ENCODE peak calls at places on chromosomes 16 and 17, in four cellular contexts. One of them, this sample, is unnamed.

GRCh38 chr16:3780570-3780969 is 63.2 kb upstream of the TRAP1 start:
- DNase-seq in lower leg skin: no peak
- DNase-seq in colonic mucosa: no peak
- DNase-seq in progenitor cell of endocrine pancreas: no peak
- DNase-seq in this sample: no peak

GRCh38 chr16:3363793-3364192 is 8.1 kb downstream of the OR2C1 start:
- DNase-seq in lower leg skin: no peak
- DNase-seq in colonic mucosa: no peak
- DNase-seq in progenitor cell of endocrine pancreas: no peak
- DNase-seq in this sample: no peak

GRCh38 chr17:68428498-68429172 is 28.7 kb downstream of the WIPI1 start:
- DNase-seq in lower leg skin: peak
- DNase-seq in colonic mucosa: no peak
- DNase-seq in progenitor cell of endocrine pancreas: no peak
- DNase-seq in this sample: no peak

GRCh38 chr17:42553866-42554249 is 1.1 kb downstream of the HSD17B1 start:
- DNase-seq in lower leg skin: no peak
- DNase-seq in colonic mucosa: no peak
- DNase-seq in progenitor cell of endocrine pancreas: no peak
- DNase-seq in this sample: no peak

GRCh38 chr17:65183736-65184135 is 46.6 kb downstream of the RGS9 start:
- DNase-seq in lower leg skin: no peak
- DNase-seq in colonic mucosa: no peak
- DNase-seq in progenitor cell of endocrine pancreas: no peak
- DNase-seq in this sample: no peak

GRCh38 chr17:54347495-54347894 is 524.8 kb downstream of the KIF2B start:
- DNase-seq in lower leg skin: no peak
- DNase-seq in colonic mucosa: no peak
- DNase-seq in progenitor cell of endocrine pancreas: no peak
- DNase-seq in this sample: no peak

GRCh38 chr16:47777191-47777590 is 316.1 kb downstream of the PHKB start:
- DNase-seq in lower leg skin: no peak
- DNase-seq in colonic mucosa: no peak
- DNase-seq in progenitor cell of endocrine pancreas: no peak
- DNase-seq in this sample: no peak

GRCh38 chr17:79951361-79952264 is 84.1 kb downstream of the TBC1D16 start:
- DNase-seq in lower leg skin: peak
- DNase-seq in colonic mucosa: no peak
- DNase-seq in progenitor cell of endocrine pancreas: no peak
- DNase-seq in this sample: peak

GRCh38 chr17:50661795-50662391 is 27.2 kb downstream of the ABCC3 start:
- DNase-seq in lower leg skin: no peak
- DNase-seq in colonic mucosa: peak
- DNase-seq in progenitor cell of endocrine pancreas: no peak
- DNase-seq in this sample: no peak

GRCh38 chr17:7043544-7044268 is at the start of gene SLC16A11:
- DNase-seq in lower leg skin: peak
- DNase-seq in colonic mucosa: peak
- DNase-seq in progenitor cell of endocrine pancreas: peak
- DNase-seq in this sample: peak

GRCh38 chr17:77300016-77300686 is 159.4 kb downstream of the SEC14L1 start:
- DNase-seq in lower leg skin: no peak
- DNase-seq in colonic mucosa: peak
- DNase-seq in progenitor cell of endocrine pancreas: no peak
- DNase-seq in this sample: no peak
- TF ChIP-seq CTCF in lower leg skin: no peak
- TF ChIP-seq CTCF in colonic mucosa: no peak
- TF ChIP-seq CTCF in progenitor cell of endocrine pancreas: no peak
- TF ChIP-seq CTCF in this sample: no peak

GRCh38 chr17:17445296-17445924 is 31.4 kb upstream of the MED9 start:
- DNase-seq in lower leg skin: no peak
- DNase-seq in colonic mucosa: no peak
- DNase-seq in progenitor cell of endocrine pancreas: no peak
- DNase-seq in this sample: no peak

GRCh38 chr17:17439971-17440843 is 36.6 kb upstream of the MED9 start:
- DNase-seq in lower leg skin: peak
- DNase-seq in colonic mucosa: peak
- DNase-seq in progenitor cell of endocrine pancreas: peak
- DNase-seq in this sample: peak

GRCh38 chr17:17440938-17441730 is 35.7 kb upstream of the MED9 start:
- DNase-seq in lower leg skin: peak
- DNase-seq in colonic mucosa: no peak
- DNase-seq in progenitor cell of endocrine pancreas: no peak
- DNase-seq in this sample: no peak

GRCh38 chr17:17445925-17446665 is 30.7 kb upstream of the MED9 start:
- DNase-seq in lower leg skin: no peak
- DNase-seq in colonic mucosa: peak
- DNase-seq in progenitor cell of endocrine pancreas: no peak
- DNase-seq in this sample: no peak

DNA sequence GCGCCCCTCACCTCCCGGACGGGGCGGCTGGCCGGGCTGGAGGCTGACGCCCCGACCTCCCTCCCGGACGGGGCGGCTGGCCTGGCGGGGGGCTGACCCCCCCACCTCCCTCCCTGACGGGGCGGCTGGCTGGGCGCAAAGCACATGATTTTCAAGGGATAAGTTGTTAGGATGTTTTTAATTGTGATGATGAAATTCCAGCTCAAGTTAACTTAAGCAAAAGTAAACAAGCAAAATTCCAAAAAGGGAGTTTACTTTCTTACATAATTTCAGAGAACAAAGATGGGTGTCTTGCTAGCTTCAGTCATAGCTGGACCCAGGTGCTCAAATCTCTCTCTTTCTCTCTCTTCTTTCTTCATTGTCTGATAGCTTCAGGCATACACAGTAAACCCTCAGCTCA is 33.6 kb upstream of the MED9 start:
- DNase-seq in lower leg skin: peak
- DNase-seq in colonic mucosa: no peak
- DNase-seq in progenitor cell of endocrine pancreas: no peak
- DNase-seq in this sample: no peak
- TF ChIP-seq CTCF in lower leg skin: no peak
- TF ChIP-seq CTCF in colonic mucosa: no peak
- TF ChIP-seq CTCF in progenitor cell of endocrine pancreas: no peak
- TF ChIP-seq CTCF in this sample: no peak

GRCh38 chr16:5487728-5488127 is 390.1 kb upstream of the EEF2KMT start:
- DNase-seq in lower leg skin: no peak
- DNase-seq in colonic mucosa: no peak
- DNase-seq in progenitor cell of endocrine pancreas: no peak
- DNase-seq in this sample: no peak

GRCh38 chr16:5488581-5488980 is 391.0 kb upstream of the EEF2KMT start:
- DNase-seq in lower leg skin: no peak
- DNase-seq in colonic mucosa: no peak
- DNase-seq in progenitor cell of endocrine pancreas: no peak
- DNase-seq in this sample: no peak

GRCh38 chr16:5496013-5496412 is 398.4 kb upstream of the EEF2KMT start:
- DNase-seq in lower leg skin: no peak
- DNase-seq in colonic mucosa: no peak
- DNase-seq in progenitor cell of endocrine pancreas: no peak
- DNase-seq in this sample: no peak

DNA sequence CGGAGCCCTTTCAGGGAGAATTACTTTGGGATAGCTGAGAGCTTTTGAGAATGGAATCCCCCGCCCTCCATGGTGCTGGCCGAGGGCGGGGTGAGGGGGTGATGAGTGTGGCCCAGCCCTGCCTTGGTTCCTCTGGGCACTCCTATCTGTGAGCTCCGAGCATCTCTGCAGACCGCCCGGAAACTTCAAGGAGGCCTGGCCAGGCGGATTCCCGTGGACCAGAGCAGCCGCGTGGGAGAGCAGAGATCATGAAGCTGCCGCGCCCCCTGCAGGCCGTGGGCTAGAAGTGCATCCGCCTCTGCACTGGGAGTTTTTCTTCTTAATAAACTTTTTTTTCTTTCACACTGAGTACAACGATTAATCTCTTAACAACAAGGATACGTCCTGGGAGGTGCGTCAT is 392.9 kb upstream of the EEF2KMT start:
- DNase-seq in lower leg skin: no peak
- DNase-seq in colonic mucosa: peak
- DNase-seq in progenitor cell of endocrine pancreas: peak
- DNase-seq in this sample: peak
- TF ChIP-seq CTCF in lower leg skin: no peak
- TF ChIP-seq CTCF in colonic mucosa: peak
- TF ChIP-seq CTCF in progenitor cell of endocrine pancreas: peak
- TF ChIP-seq CTCF in this sample: peak

DNA sequence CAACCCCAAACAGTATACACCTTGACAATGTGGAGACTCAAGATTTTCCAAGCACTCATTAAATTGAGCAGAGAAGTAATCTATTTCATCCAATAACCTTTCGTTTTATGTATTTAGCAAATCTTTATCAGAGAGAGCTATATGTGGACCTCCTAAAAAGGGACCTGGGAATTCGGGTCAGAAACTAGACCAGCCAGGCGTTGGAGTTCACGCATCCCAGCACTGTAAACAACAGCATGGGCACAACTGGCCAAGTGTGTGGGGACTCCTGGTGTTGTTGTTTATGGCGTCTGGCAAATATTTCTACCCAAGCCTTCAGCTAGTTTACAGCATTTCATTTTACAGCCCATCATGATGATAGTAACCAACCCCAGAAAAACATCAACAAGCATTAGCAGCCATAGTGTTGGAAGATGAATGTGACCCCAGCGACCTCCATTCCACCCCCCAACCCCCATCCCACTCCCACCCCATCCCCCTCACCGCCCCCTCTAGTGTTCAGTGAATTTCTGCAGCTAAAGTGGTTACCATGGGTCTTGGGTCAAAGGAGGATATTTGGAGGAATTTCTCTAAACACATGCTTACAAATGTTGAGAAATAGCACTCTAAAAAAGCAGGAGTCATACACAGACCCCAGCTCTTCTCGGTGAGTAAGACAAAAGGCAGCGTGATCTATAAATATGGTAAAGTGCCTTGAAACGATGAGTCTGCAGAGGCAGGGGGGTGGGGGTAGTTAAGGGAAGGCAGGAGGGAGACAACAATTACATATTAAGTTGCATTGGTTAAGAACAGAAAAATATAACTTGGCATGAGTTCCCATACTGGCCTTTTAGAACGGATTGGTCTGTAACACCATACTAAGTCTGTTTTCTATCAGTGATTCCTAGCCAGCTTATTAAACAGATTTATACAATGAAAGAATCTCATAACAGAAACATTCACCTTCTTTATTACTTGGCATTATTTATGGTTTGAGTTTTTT is 91.4 kb upstream of the TBX2 start:
- DNase-seq in lower leg skin: no peak
- DNase-seq in colonic mucosa: no peak
- DNase-seq in progenitor cell of endocrine pancreas: no peak
- DNase-seq in this sample: no peak
- TF ChIP-seq CTCF in lower leg skin: no peak
- TF ChIP-seq CTCF in colonic mucosa: no peak
- TF ChIP-seq CTCF in progenitor cell of endocrine pancreas: no peak
- TF ChIP-seq CTCF in this sample: no peak

GRCh38 chr17:64017381-64017980 is 3.0 kb downstream of the ICAM2 start:
- DNase-seq in lower leg skin: no peak
- DNase-seq in colonic mucosa: no peak
- DNase-seq in progenitor cell of endocrine pancreas: no peak
- DNase-seq in this sample: no peak
- TF ChIP-seq CTCF in lower leg skin: no peak
- TF ChIP-seq CTCF in colonic mucosa: no peak
- TF ChIP-seq CTCF in progenitor cell of endocrine pancreas: peak
- TF ChIP-seq CTCF in this sample: peak

GRCh38 chr16:62363451-62363850 is 327.2 kb upstream of the CDH8 start:
- DNase-seq in lower leg skin: no peak
- DNase-seq in colonic mucosa: no peak
- DNase-seq in progenitor cell of endocrine pancreas: no peak
- DNase-seq in this sample: no peak
- TF ChIP-seq CTCF in lower leg skin: no peak
- TF ChIP-seq CTCF in colonic mucosa: no peak
- TF ChIP-seq CTCF in progenitor cell of endocrine pancreas: peak
- TF ChIP-seq CTCF in this sample: peak

GRCh38 chr17:30378191-30378796 is 433 bp upstream of the CPD start:
- DNase-seq in lower leg skin: no peak
- DNase-seq in colonic mucosa: peak
- DNase-seq in progenitor cell of endocrine pancreas: no peak
- DNase-seq in this sample: peak
- TF ChIP-seq CTCF in lower leg skin: no peak
- TF ChIP-seq CTCF in colonic mucosa: peak
- TF ChIP-seq CTCF in progenitor cell of endocrine pancreas: no peak
- TF ChIP-seq CTCF in this sample: no peak

This sample was measured in nephron progenitor cell.